ENCODE peak calls at places on chromosomes 11 and 22, in ten cellular contexts. X is T-helper 1 cell; L is NCI-H1930; Y is stimulated activated CD4-positive, alpha-beta T cell treated with anti-CD3 and anti-CD28 coated beads, TNF-alpha, amount 100 ng/mL, for 48 hours; E is colonic mucosa; T is skeletal muscle cell; D is epithelial cell of esophagus; J is spleen; W is Caco-2; R is ACHN. M is an unnamed sample.

GRCh38 chr11:95577716-95578460 is 211.7 kb downstream of the FAM76B start:
- DNase-seq in J (no peak), X (no peak), R (no peak), L (no peak), D (peak), Y (no peak), E (no peak), W (no peak), T (peak), M (no peak)

GRCh38 chr11:65861165-65861505 is 902 bp downstream of the MUS81 start:
- DNase-seq in Y (no peak), D (peak), W (peak), R (no peak), L (no peak), J (no peak), T (no peak), E (no peak), X (no peak), M (no peak)

GRCh38 chr22:30492144-30492543 is 13.4 kb downstream of the SEC14L4 start:
- DNase-seq in R (no peak), X (no peak), E (no peak), J (no peak), Y (no peak), D (no peak), T (no peak), W (no peak), L (no peak), M (no peak)

GRCh38 chr11:67483901-67484665 is 1.3 kb downstream of the AIP start:
- DNase-seq in E (peak), X (no peak), T (no peak), Y (no peak), D (no peak), W (peak), R (no peak), J (no peak), L (no peak), M (no peak)

GRCh38 chr11:79727221-79727620 is 286.4 kb upstream of the TENM4 start:
- DNase-seq in D (no peak), L (no peak), E (no peak), Y (no peak), T (no peak), J (no peak), R (no peak), X (no peak), W (no peak), M (no peak)

GRCh38 chr11:115459563-115459962 is 44.7 kb downstream of the CADM1 start:
- DNase-seq in D (no peak), X (no peak), W (no peak), E (no peak), R (peak), Y (no peak), J (no peak), T (no peak), L (no peak), M (no peak)

GRCh38 chr11:16818284-16818683 is 79.8 kb downstream of the C11orf58 start:
- DNase-seq in X (no peak), R (no peak), Y (no peak), W (no peak), J (no peak), D (peak), L (no peak), E (no peak), T (no peak), M (peak)

GRCh38 chr11:122202951-122203456 is 87.0 kb upstream of the BLID start:
- DNase-seq in R (peak), Y (peak), W (peak), X (no peak), J (peak), E (peak), L (no peak), D (peak), T (no peak), M (peak)

GRCh38 chr11:9787981-9788521 is 124.2 kb downstream of the SWAP70 start:
- DNase-seq in R (no peak), T (peak), J (no peak), E (no peak), D (no peak), W (no peak), Y (no peak), L (no peak), X (no peak), M (no peak)

GRCh38 chr11:130201026-130201425 is 41.4 kb downstream of the ST14 start:
- DNase-seq in T (no peak), D (no peak), Y (no peak), X (no peak), J (no peak), E (no peak), R (no peak), W (no peak), L (no peak), M (no peak)

GRCh38 chr11:78050964-78051831 is 12.5 kb upstream of the THRSP start:
- DNase-seq in T (no peak), J (no peak), X (no peak), W (peak), D (peak), L (no peak), R (peak), Y (no peak), E (no peak), M (no peak)

GRCh38 chr11:392102-392777 is 1.8 kb upstream of the PKP3 start:
- DNase-seq in W (no peak), J (no peak), R (no peak), D (no peak), X (no peak), L (no peak), T (no peak), E (no peak), Y (no peak), M (no peak)

GRCh38 chr22:30869996-30870395 is 98.6 kb downstream of the MORC2 start:
- DNase-seq in R (no peak), E (no peak), D (no peak), X (no peak), T (no peak), W (peak), Y (no peak), J (peak), L (no peak), M (no peak)

GRCh38 chr22:47162865-47163264 is 400.4 kb downstream of the TBC1D22A start:
- DNase-seq in T (no peak), W (peak), J (peak), L (no peak), D (no peak), X (peak), Y (no peak), E (no peak), R (no peak), M (no peak)